ENCODE peak calls at places on chromosomes 1 and 21, in five cellular contexts. D is ascending aorta, K is colonic mucosa, N is PC-3, V is psoas muscle. X is an unnamed sample.

GRCh38 chr1:163824006-163824405 is 502.3 kb downstream of the NUF2 start:
- DNase-seq in N (no peak), K (no peak), V (no peak), D (no peak), X (no peak)

GRCh38 chr1:37716321-37716720 is 24.0 kb downstream of the CDCA8 start:
- DNase-seq in V (no peak), K (no peak), D (no peak), N (no peak), X (no peak)

GRCh38 chr1:247077234-247077633 is 1.4 kb downstream of the ZNF670 start:
- DNase-seq in D (no peak), K (no peak), V (no peak), N (peak; percentile 53), X (no peak)

GRCh38 chr1:243394610-243395490 is 139.0 kb downstream of the SDCCAG8 start:
- DNase-seq in N (no peak), D (no peak), K (no peak), V (no peak), X (no peak)

GRCh38 chr1:161733526-161733925 is 12.2 kb downstream of the FCRLB start:
- DNase-seq in D (no peak), V (no peak), K (no peak), N (peak; percentile 96), X (no peak)

GRCh38 chr1:109361649-109362048 is 36.1 kb downstream of the SORT1 start:
- DNase-seq in V (no peak), D (no peak), K (no peak), N (peak; percentile 65), X (no peak)

GRCh38 chr1:109528296-109528695 is 11.4 kb upstream of the GPR61 start:
- DNase-seq in D (no peak), K (no peak), N (no peak), V (no peak), X (no peak)

GRCh38 chr21:45861156-45861870 is 120.3 kb upstream of the COL6A1 start:
- DNase-seq in V (no peak), K (no peak), D (no peak), N (no peak), X (no peak)

GRCh38 chr1:66312316-66312715 is 221.6 kb upstream of the SGIP1 start:
- DNase-seq in K (no peak), N (no peak), V (no peak), D (no peak), X (no peak)

GRCh38 chr1:51344602-51345299 is 14.4 kb upstream of the TTC39A start:
- DNase-seq in N (peak; percentile 43), K (peak; percentile 70), V (no peak), D (no peak), X (no peak)

GRCh38 chr1:228181105-228181504 is 15.5 kb downstream of the IBA57 start:
- DNase-seq in V (no peak), N (no peak), D (no peak), K (no peak), X (no peak)

GRCh38 chr1:152968248-152968647 is 2.2 kb upstream of the SPRR4 start:
- DNase-seq in D (no peak), V (no peak), N (no peak), K (no peak), X (no peak)

GRCh38 chr1:182430263-182431068 is 19.5 kb upstream of the RGSL1 start:
- DNase-seq in K (no peak), D (no peak), N (peak; percentile 2), V (no peak), X (no peak)

GRCh38 chr1:200973937-200974657 is 49.4 kb downstream of the KIF21B start:
- DNase-seq in V (no peak), N (no peak), K (peak; percentile 50), D (no peak), X (no peak)

GRCh38 chr1:56758135-56758534 is 61.1 kb downstream of the FYB2 start:
- DNase-seq in V (peak; percentile 59), N (peak; percentile 54), D (no peak), K (peak; percentile 25), X (no peak)
- TF ChIP-seq CTCF in V (peak; percentile 52), N (peak; percentile 46), D (no peak), K (no peak), X (no peak)

GRCh38 chr1:107389410-107390075 is 248.7 kb downstream of the NTNG1 start:
- DNase-seq in K (no peak), N (no peak), D (no peak), V (no peak), X (no peak)
- H3K4me3 ChIP-seq in K (no peak overlapping the region), N (no peak overlapping the region), D (no peak overlapping the region), V (no peak overlapping the region), X (no peak overlapping the region)

DNA sequence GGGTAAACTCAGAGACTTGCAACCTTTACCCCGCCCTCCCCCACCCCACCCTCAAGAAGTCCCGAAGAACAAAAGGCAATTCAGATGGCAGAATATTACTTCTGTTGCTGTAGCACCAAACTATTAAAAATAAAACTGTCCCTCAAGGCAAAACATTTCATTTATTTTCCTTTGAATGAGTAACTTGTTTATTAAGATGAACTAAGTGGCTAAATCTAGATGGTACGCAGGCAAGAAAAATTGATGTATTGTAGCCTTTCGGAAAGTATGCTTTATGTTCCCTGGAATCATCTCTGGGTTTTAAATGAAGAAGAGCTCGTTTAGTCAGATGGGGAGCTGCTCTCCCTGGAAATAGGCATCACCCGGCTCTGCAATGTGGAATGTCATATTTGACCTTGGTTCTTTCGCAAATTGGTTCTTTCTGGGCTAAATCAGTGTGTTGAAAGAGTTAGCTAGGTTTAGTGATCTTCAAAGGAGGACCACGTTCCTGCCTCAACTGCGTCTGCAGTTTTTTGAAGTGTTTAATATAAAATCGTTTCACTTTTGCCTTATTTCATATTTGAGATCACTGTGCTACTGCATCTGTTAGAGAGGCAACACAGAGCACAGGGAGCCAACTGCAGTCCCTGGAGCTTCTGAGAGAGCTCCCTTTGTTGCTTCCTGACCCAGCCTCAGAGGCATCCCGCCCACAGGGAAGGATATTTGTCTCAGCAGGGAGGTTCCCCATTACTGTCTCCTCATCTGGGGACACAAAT is 61.7 kb downstream of the KIF26B start:
- DNase-seq in D (no peak), V (no peak), K (no peak), N (no peak), X (no peak)
- H3K4me1 ChIP-seq in D (no peaks in the 10 kb centered on the region), V (no peaks in the 10 kb centered on the region), K (no peaks in the 10 kb centered on the region), N (no peaks in the 10 kb centered on the region), X (no peaks in the 10 kb centered on the region)

DNA sequence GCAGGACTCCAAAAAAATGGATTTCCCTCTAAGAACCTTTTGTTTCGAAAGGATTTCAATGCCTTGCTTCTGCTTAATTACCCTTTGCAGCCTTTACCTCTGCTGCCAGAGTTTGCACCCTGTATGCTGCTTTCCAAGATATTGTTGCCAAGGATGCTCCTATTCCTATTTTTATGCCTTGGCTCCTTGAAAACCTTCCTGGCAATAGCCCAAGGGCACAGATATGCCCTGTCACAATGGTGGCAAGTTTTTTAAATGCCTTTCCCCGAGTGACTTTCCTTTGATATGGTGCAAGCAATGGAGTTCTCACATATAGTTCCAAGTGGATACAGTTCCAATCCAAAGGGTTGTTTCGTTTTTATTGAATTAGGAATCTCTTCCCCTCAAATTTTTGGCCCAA is 1983.0 kb downstream of the MRPL39 start:
- DNase-seq in D (no peak), N (no peak), V (no peak), K (no peak), X (no peak)
- TF ChIP-seq CTCF in D (no peak), N (no peak), V (no peak), K (no peak), X (no peak)

DNA sequence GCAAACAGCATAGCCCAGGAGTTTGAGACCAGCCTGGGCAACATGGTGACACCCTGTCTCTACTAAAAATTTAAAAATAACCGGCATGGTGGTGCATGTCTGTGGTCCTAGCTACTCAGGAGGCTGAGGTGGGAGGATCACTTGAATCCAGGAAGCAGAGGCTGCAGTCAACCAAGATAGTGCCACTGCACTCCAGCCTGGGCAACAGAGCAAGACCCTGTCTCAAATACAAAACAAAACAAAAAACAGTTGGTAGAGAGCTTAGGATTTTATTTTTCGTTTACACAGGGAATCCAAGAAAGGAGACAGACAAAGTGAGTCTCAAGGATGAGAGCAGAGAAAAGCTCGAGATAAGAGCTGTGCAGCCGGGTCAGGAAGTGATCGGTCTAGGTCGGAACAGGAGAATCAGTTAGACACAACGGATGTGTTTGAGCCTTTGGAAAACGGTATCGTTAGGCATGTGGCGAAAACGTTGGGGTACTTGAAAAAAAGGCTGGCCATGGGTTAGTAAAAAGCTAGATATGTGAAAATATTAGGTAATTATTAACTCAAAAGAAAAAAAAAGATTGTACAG is 1.7 kb upstream of the MIB2 start:
- DNase-seq in N (no peak), K (no peak), V (no peak), D (no peak), X (no peak)
- H3K4me3 ChIP-seq in N (peak overlapping the region; percentile 94), K (no peak overlapping the region), V (peak overlapping the region; percentile 97), D (peak overlapping the region; percentile 100), X (peak overlapping the region; percentile 96)

GRCh38 chr1:36174716-36175115 is 18.8 kb downstream of the MAP7D1 start:
- DNase-seq in D (no peak), V (no peak), N (no peak), K (no peak), X (no peak)
- H3K4me1 ChIP-seq in D (peaks cover 16% of the 10 kb centered on the region), V (peaks cover 65% of the 10 kb centered on the region), N (peaks cover 18% of the 10 kb centered on the region), K (no peaks in the 10 kb centered on the region), X (peaks cover 31% of the 10 kb centered on the region)